ENCODE peak calls at places on chromosomes 5 and 9, in eight cellular contexts. I, P, F, V, U, W, H and K are unnamed samples.

GRCh38 chr5:34630596-34630995 is 25.5 kb upstream of the RAI14 start:
- DNase-seq in I (no peak), P (no peak), F (no peak), V (no peak), U (no peak), W (no peak), H (no peak), K (no peak)

GRCh38 chr9:2788948-2789347 is 54.9 kb downstream of the PUM3 start:
- DNase-seq in I (no peak), P (no peak), F (no peak), V (no peak), U (no peak), W (no peak), H (no peak), K (no peak)

GRCh38 chr5:56183507-56183906 is 49.6 kb downstream of the ANKRD55 start:
- DNase-seq in I (no peak), P (no peak), F (peak; percentile 90), V (no peak), U (no peak), W (peak; percentile 97), H (peak; percentile 91), K (peak; percentile 97)

GRCh38 chr5:149415245-149415967 is 36.3 kb upstream of the IL17B start:
- DNase-seq in I (no peak), P (no peak), F (peak; percentile 48), V (no peak), U (no peak), W (peak; percentile 44), H (peak; percentile 69), K (no peak)

GRCh38 chr5:72783354-72783753 is 33.1 kb upstream of the TNPO1 start:
- DNase-seq in I (no peak), P (no peak), F (no peak), V (no peak), U (no peak), W (no peak), H (no peak), K (no peak)

GRCh38 chr5:122490718-122491117 is 178.7 kb downstream of the SNCAIP start:
- DNase-seq in I (no peak), P (no peak), F (no peak), V (no peak), U (no peak), W (no peak), H (no peak), K (no peak)

GRCh38 chr5:136781464-136781863 is 416.1 kb upstream of the TRPC7 start:
- DNase-seq in I (no peak), P (no peak), F (peak; percentile 80), V (no peak), U (no peak), W (peak; percentile 49), H (peak; percentile 87), K (peak; percentile 43)

GRCh38 chr5:149210968-149211495 is 60.6 kb upstream of the AFAP1L1 start:
- DNase-seq in I (no peak), P (no peak), F (no peak), V (no peak), U (no peak), W (peak; percentile 27), H (peak; percentile 26), K (peak; percentile 39)

GRCh38 chr5:139562847-139563246 is 1.7 kb downstream of the UBE2D2 start:
- DNase-seq in I (no peak), P (no peak), F (no peak), V (no peak), U (no peak), W (no peak), H (no peak), K (no peak)

GRCh38 chr9:21398955-21399489 is 9.9 kb upstream of the IFNA8 start:
- DNase-seq in I (no peak), P (no peak), F (no peak), V (no peak), U (no peak), W (no peak), H (no peak), K (no peak)

GRCh38 chr5:59055745-59056448 is 473.0 kb downstream of the RAB3C start:
- DNase-seq in I (no peak), P (no peak), F (no peak), V (no peak), U (no peak), W (no peak), H (no peak), K (peak; percentile 62)

GRCh38 chr5:59007460-59008063 is 424.7 kb downstream of the RAB3C start:
- DNase-seq in I (no peak), P (no peak), F (peak; percentile 15), V (peak; percentile 9), U (no peak), W (peak; percentile 55), H (peak; percentile 43), K (no peak)

GRCh38 chr5:175657593-175658271 is at the start of gene HRH2:
- DNase-seq in I (no peak), P (peak; percentile 50), F (no peak), V (peak; percentile 74), U (no peak), W (no peak), H (no peak), K (no peak)

GRCh38 chr9:128153947-128154695 is 4.9 kb downstream of the LCN2 start:
- DNase-seq in I (no peak), P (no peak), F (no peak), V (no peak), U (no peak), W (no peak), H (no peak), K (no peak)

GRCh38 chr5:138448481-138449398 is 9.9 kb downstream of the REEP2 start:
- DNase-seq in I (peak; percentile 50), P (peak; percentile 12), F (peak; percentile 41), V (no peak), U (no peak), W (peak; percentile 20), H (peak; percentile 79), K (peak; percentile 40)

GRCh38 chr5:61412344-61412743 is 80.3 kb downstream of the ZSWIM6 start:
- DNase-seq in I (no peak), P (no peak), F (no peak), V (peak; percentile 50), U (no peak), W (no peak), H (no peak), K (no peak)

GRCh38 chr9:123654647-123655637 is 275.0 kb downstream of the DENND1A start:
- DNase-seq in I (no peak), P (no peak), F (no peak), V (no peak), U (no peak), W (no peak), H (no peak), K (no peak)

GRCh38 chr5:67190856-67191255 is 5.7 kb downstream of the CD180 start:
- DNase-seq in I (no peak), P (no peak), F (no peak), V (no peak), U (no peak), W (no peak), H (peak; percentile 26), K (no peak)

GRCh38 chr9:109014267-109015025 is 1.1 kb upstream of the CTNNAL1 start:
- DNase-seq in I (no peak), P (peak; percentile 34), F (no peak), V (no peak), U (no peak), W (peak; percentile 78), H (peak; percentile 22), K (peak; percentile 87)

GRCh38 chr9:133554729-133555128 is 20.2 kb downstream of the ADAMTSL2 start:
- DNase-seq in I (no peak), P (no peak), F (no peak), V (no peak), U (no peak), W (no peak), H (no peak), K (no peak)

GRCh38 chr9:12862596-12862995 is 87.8 kb downstream of the LURAP1L start:
- DNase-seq in I (no peak), P (no peak), F (no peak), V (no peak), U (no peak), W (no peak), H (no peak), K (no peak)

GRCh38 chr5:164277720-164278119 is 772.3 kb downstream of the MAT2B start:
- DNase-seq in I (no peak), P (no peak), F (no peak), V (peak; percentile 73), U (no peak), W (peak; percentile 61), H (no peak), K (peak; percentile 69)

GRCh38 chr9:137550241-137550621 is at the start of gene PNPLA7:
- DNase-seq in I (peak; percentile 52), P (peak; percentile 80), F (peak; percentile 66), V (peak; percentile 87), U (no peak), W (peak; percentile 57), H (peak; percentile 74), K (peak; percentile 77)

GRCh38 chr9:94085062-94085639 is 887 bp downstream of the PTPDC1 start:
- DNase-seq in I (no peak), P (peak; percentile 45), F (peak; percentile 33), V (no peak), U (no peak), W (peak; percentile 63), H (peak; percentile 45), K (peak; percentile 39)

GRCh38 chr5:74272019-74272775 is 368.3 kb downstream of the ENC1 start:
- DNase-seq in I (no peak), P (no peak), F (peak; percentile 92), V (no peak), U (no peak), W (peak; percentile 19), H (peak; percentile 90), K (peak; percentile 63)

GRCh38 chr5:160398806-160399205 is 1.0 kb downstream of the FAM200C start:
- DNase-seq in I (no peak), P (no peak), F (peak; percentile 29), V (no peak), U (no peak), W (peak; percentile 54), H (peak; percentile 48), K (peak; percentile 58)

GRCh38 chr9:10366171-10366779 is 246.5 kb downstream of the PTPRD start:
- DNase-seq in I (no peak), P (no peak), F (no peak), V (peak; percentile 36), U (no peak), W (peak; percentile 49), H (no peak), K (peak; percentile 30)

GRCh38 chr5:176943816-176944215 is 44.7 kb upstream of the HK3 start:
- DNase-seq in I (no peak), P (no peak), F (no peak), V (no peak), U (no peak), W (no peak), H (no peak), K (no peak)

GRCh38 chr5:170534941-170535340 is 31.1 kb downstream of the KCNIP1 start:
- DNase-seq in I (no peak), P (no peak), F (no peak), V (no peak), U (no peak), W (no peak), H (no peak), K (no peak)

GRCh38 chr5:55173696-55174101 is 722 bp upstream of the CDC20B start:
- DNase-seq in I (no peak), P (no peak), F (no peak), V (no peak), U (no peak), W (no peak), H (no peak), K (no peak)

GRCh38 chr9:91143162-91143561 is 218.6 kb downstream of the AUH start:
- DNase-seq in I (no peak), P (no peak), F (no peak), V (no peak), U (no peak), W (no peak), H (no peak), K (no peak)

GRCh38 chr5:116652196-116652729 is 77.6 kb upstream of the SEMA6A start:
- DNase-seq in I (peak; percentile 30), P (peak; percentile 33), F (no peak), V (peak; percentile 95), U (no peak), W (peak; percentile 72), H (peak; percentile 2), K (peak; percentile 32)

GRCh38 chr9:27471789-27472585 is 52.1 kb upstream of the IFNK start:
- DNase-seq in I (no peak), P (no peak), F (no peak), V (no peak), U (no peak), W (no peak), H (no peak), K (no peak)

GRCh38 chr5:122656107-122656506 is 118.8 kb upstream of the SNX2 start:
- DNase-seq in I (no peak), P (no peak), F (peak; percentile 21), V (no peak), U (no peak), W (no peak), H (no peak), K (peak; percentile 28)